ENCODE peak calls at places on chromosomes 16 and 17, in five cellular contexts. W is left ventricle myocardium inferior, Q is psoas muscle, T is gastrocnemius medialis, J is neuronal stem cell. H is an unnamed sample.

GRCh38 chr16:1211451-1212268 is 13.4 kb downstream of the TPSG1 start:
- DNase-seq in W (no peak), Q (no peak), T (no peak), J (no peak), H (no peak)

GRCh38 chr16:65306722-65307121 is 184.9 kb upstream of the CDH11 start:
- DNase-seq in W (no peak), Q (no peak), T (no peak), J (no peak), H (no peak)

GRCh38 chr17:65185686-65186382 is 48.7 kb downstream of the RGS9 start:
- DNase-seq in W (no peak), Q (no peak), T (no peak), J (no peak), H (no peak)

GRCh38 chr17:72519598-72519936 is 398.7 kb downstream of the SOX9 start:
- DNase-seq in W (no peak), Q (no peak), T (no peak), J (no peak), H (no peak)

GRCh38 chr17:15274017-15274416 is 8.9 kb upstream of the PMP22 start:
- DNase-seq in W (no peak), Q (no peak), T (no peak), J (no peak), H (no peak)

GRCh38 chr17:74417178-74418045 is 14.5 kb upstream of the GPRC5C start:
- DNase-seq in W (no peak), Q (peak; percentile 64), T (peak; percentile 79), J (no peak), H (peak; percentile 58)

GRCh38 chr17:78357687-78358537 is 2.0 kb downstream of the SOCS3 start:
- DNase-seq in W (no peak), Q (peak; percentile 40), T (no peak), J (no peak), H (no peak)

GRCh38 chr16:84788968-84789371 is 30.8 kb upstream of the CRISPLD2 start:
- DNase-seq in W (no peak), Q (no peak), T (no peak), J (no peak), H (no peak)

GRCh38 chr16:11253009-11253994 is 2.7 kb downstream of the SOCS1 start:
- DNase-seq in W (no peak), Q (no peak), T (no peak), J (no peak), H (no peak)

GRCh38 chr16:74073471-74073870 is 223.1 kb upstream of the PSMD7 start:
- DNase-seq in W (no peak), Q (no peak), T (no peak), J (no peak), H (no peak)

GRCh38 chr17:64773386-64773835 is 111.3 kb upstream of the SMURF2 start:
- DNase-seq in W (no peak), Q (no peak), T (no peak), J (no peak), H (no peak)

GRCh38 chr16:11212819-11213196 is 43.2 kb downstream of the SOCS1 start:
- DNase-seq in W (no peak), Q (peak; percentile 61), T (no peak), J (no peak), H (no peak)

GRCh38 chr17:14303343-14304221 is 2.7 kb downstream of the HS3ST3B1 start:
- DNase-seq in W (no peak), Q (no peak), T (no peak), J (no peak), H (no peak)

GRCh38 chr16:2328428-2328827 is 12.1 kb downstream of the ABCA3 start:
- DNase-seq in W (no peak), Q (no peak), T (no peak), J (no peak), H (no peak)

GRCh38 chr16:67668495-67669157 is 2.0 kb downstream of the C16orf86 start:
- DNase-seq in W (no peak), Q (no peak), T (no peak), J (no peak), H (no peak)

GRCh38 chr17:67834634-67835033 is 9.3 kb downstream of the BPTF start:
- DNase-seq in W (no peak), Q (no peak), T (no peak), J (no peak), H (no peak)

GRCh38 chr17:78040561-78041400 is 82.3 kb downstream of the TNRC6C start:
- DNase-seq in W (peak; percentile 63), Q (peak; percentile 88), T (peak; percentile 83), J (no peak), H (peak; percentile 70)

GRCh38 chr16:30005341-30006094 is 5.3 kb downstream of the DOC2A start:
- DNase-seq in W (no peak), Q (peak; percentile 72), T (no peak), J (no peak), H (no peak)

GRCh38 chr17:77366206-77366557 is 225.4 kb downstream of the SEC14L1 start:
- DNase-seq in W (no peak), Q (no peak), T (no peak), J (no peak), H (no peak)

GRCh38 chr16:1979271-1980025 is 1.8 kb downstream of the NOXO1 start:
- DNase-seq in W (no peak), Q (no peak), T (no peak), J (no peak), H (peak; percentile 86)

GRCh38 chr16:58402796-58403195 is 10.5 kb downstream of the GINS3 start:
- DNase-seq in W (no peak), Q (no peak), T (no peak), J (no peak), H (no peak)

GRCh38 chr16:59249049-59249448 is 514.9 kb upstream of the GOT2 start:
- DNase-seq in W (no peak), Q (no peak), T (no peak), J (no peak), H (no peak)

GRCh38 chr17:1906622-1907021 is 76.8 kb downstream of the RPA1 start:
- DNase-seq in W (no peak), Q (no peak), T (no peak), J (peak; percentile 65), H (peak; percentile 2)

GRCh38 chr17:41498276-41498675 is 7.1 kb downstream of the KRT13 start:
- DNase-seq in W (no peak), Q (no peak), T (no peak), J (no peak), H (no peak)
- H3K27ac ChIP-seq in W (no peak overlapping the region), Q (no peak overlapping the region), T (no peak overlapping the region), J (no peak overlapping the region), H (no peak overlapping the region)

GRCh38 chr17:46818929-46819859 is 702 bp upstream of the WNT3 start:
- DNase-seq in W (no peak), Q (no peak), T (no peak), J (peak; percentile 59), H (no peak)
- H3K27me3 ChIP-seq in W (peaks cover 98% of the 10 kb centered on the region), Q (peaks cover 50% of the 10 kb centered on the region), T (peaks cover 70% of the 10 kb centered on the region), J (peaks cover 48% of the 10 kb centered on the region), H (peaks cover 5% of the 10 kb centered on the region)

GRCh38 chr17:43831633-43832032 is 1.3 kb downstream of the MPP3 start:
- DNase-seq in W (peak; percentile 83), Q (no peak), T (no peak), J (no peak), H (no peak)

GRCh38 chr17:43830510-43831145 is 2.3 kb downstream of the MPP3 start:
- DNase-seq in W (no peak), Q (no peak), T (no peak), J (no peak), H (no peak)

GRCh38 chr17:43834106-43834505 is 1.2 kb upstream of the MPP3 start:
- DNase-seq in W (no peak), Q (no peak), T (no peak), J (no peak), H (no peak)

GRCh38 chr17:43832168-43832975 is 574 bp downstream of the MPP3 start:
- DNase-seq in W (peak; percentile 74), Q (peak; percentile 73), T (peak; percentile 21), J (no peak), H (peak; percentile 81)

DNA sequence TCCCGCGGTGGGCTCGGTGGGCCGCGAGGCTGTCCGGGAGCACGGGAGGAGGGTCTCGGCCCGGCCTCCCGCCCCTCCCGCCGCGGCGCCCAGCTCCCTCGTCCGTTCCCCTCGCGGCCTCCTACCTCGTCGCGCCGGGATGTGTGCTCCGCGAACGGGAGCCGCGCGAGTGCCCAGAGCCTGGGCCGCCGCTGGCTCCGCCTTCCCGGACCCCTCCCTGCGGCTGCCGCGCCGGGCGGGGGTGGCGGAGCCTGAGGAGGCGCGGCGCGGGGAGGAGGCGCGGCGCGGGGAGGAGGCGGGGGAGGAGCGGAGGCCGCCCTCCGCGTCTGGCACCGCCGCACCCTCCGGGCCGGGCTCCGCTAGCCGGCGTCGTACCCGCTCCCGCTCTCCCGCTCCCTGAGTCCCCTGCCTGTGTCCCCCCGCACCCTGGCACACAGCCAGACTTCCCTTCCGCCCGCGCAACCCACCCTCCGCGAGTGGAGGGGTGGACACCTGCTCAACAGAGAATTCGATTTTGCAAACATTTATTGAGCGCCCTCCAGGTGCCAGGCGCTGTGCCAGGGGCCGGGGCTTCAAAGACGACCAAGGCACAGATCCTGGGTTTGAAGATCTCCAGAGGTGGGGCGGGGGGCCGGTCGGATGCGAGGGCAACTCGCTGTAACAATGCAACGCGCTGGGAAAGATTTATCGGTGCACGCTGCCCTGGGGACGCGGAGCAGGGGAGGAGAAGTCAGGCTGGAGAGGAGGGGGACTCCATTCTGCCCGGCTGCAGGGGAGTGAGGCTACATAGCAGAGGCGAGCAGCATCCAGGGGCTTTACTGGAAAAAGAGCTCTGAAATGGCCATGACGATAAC is at the start of gene MPP3:
- DNase-seq in W (peak; percentile 76), Q (peak; percentile 72), T (no peak), J (peak; percentile 63), H (peak; percentile 86)
- H3K27ac ChIP-seq in W (peak within 1 kb of the TSS; percentile 93), Q (peak within 1 kb of the TSS; percentile 30), T (no peak within 1 kb of the TSS), J (no peak within 1 kb of the TSS), H (peak within 1 kb of the TSS; percentile 60)

GRCh38 chr17:39600469-39601009 is 7.2 kb downstream of the NEUROD2 start:
- DNase-seq in W (no peak), Q (no peak), T (no peak), J (no peak), H (no peak)

GRCh38 chr17:39602533-39603303 is 5.0 kb downstream of the NEUROD2 start:
- DNase-seq in W (no peak), Q (no peak), T (no peak), J (no peak), H (peak; percentile 4)

GRCh38 chr17:39603304-39604016 is 4.3 kb downstream of the NEUROD2 start:
- DNase-seq in W (no peak), Q (no peak), T (no peak), J (no peak), H (no peak)

GRCh38 chr17:39601010-39601597 is 6.6 kb downstream of the NEUROD2 start:
- DNase-seq in W (no peak), Q (no peak), T (no peak), J (no peak), H (no peak)

GRCh38 chr17:39601758-39602532 is 5.8 kb downstream of the NEUROD2 start:
- DNase-seq in W (no peak), Q (no peak), T (no peak), J (no peak), H (no peak)
- H3K27me3 ChIP-seq in W (peaks cover 100% of the 10 kb centered on the region), Q (peaks cover 66% of the 10 kb centered on the region), T (peaks cover 96% of the 10 kb centered on the region), J (peaks cover 86% of the 10 kb centered on the region), H (peaks cover 7% of the 10 kb centered on the region)

H was measured in pancreas.